ENCODE peak calls at places on chromosomes 3 and 15, in nine cellular contexts. I, R, B, S, Q, E, G, U and P are unnamed samples.

GRCh38 chr15:88032787-88033186 is 223.8 kb downstream of the NTRK3 start:
- DNase-seq in I (no peak), R (no peak), B (no peak), S (no peak), Q (no peak), E (no peak), G (no peak), U (no peak), P (no peak)

GRCh38 chr3:122365073-122365472 is 18.0 kb downstream of the MIX23 start:
- DNase-seq in I (no peak), R (no peak), B (no peak), S (no peak), Q (no peak), E (no peak), G (no peak), U (no peak), P (no peak)

GRCh38 chr3:112289011-112289410 is 5.0 kb downstream of the SLC9C1 start:
- DNase-seq in I (no peak), R (no peak), B (no peak), S (no peak), Q (no peak), E (no peak), G (no peak), U (no peak), P (no peak)

GRCh38 chr3:106326941-106327765 is 458.3 kb upstream of the CBLB start:
- DNase-seq in I (no peak), R (no peak), B (no peak), S (no peak), Q (no peak), E (no peak), G (no peak), U (no peak), P (no peak)

GRCh38 chr15:83278191-83278590 is 6.3 kb downstream of the BNC1 start:
- DNase-seq in I (no peak), R (no peak), B (no peak), S (no peak), Q (no peak), E (no peak), G (no peak), U (no peak), P (no peak)

GRCh38 chr15:77569647-77570186 is 63.0 kb downstream of the LINGO1 start:
- DNase-seq in I (no peak), R (no peak), B (no peak), S (no peak), Q (no peak), E (no peak), G (no peak), U (no peak), P (no peak)

GRCh38 chr15:92638291-92638708 is 17.3 kb downstream of the FAM174B start:
- DNase-seq in I (no peak), R (no peak), B (no peak), S (no peak), Q (no peak), E (no peak), G (no peak), U (no peak), P (no peak)

GRCh38 chr3:106323586-106323985 is 454.8 kb upstream of the CBLB start:
- DNase-seq in I (no peak), R (no peak), B (no peak), S (no peak), Q (no peak), E (no peak), G (no peak), U (no peak), P (no peak)

GRCh38 chr15:96276438-96277210 is 53.9 kb upstream of the NR2F2 start:
- DNase-seq in I (no peak), R (no peak), B (no peak), S (no peak), Q (no peak), E (no peak), G (no peak), U (no peak), P (no peak)

GRCh38 chr3:24174637-24175036 is 229.6 kb downstream of the NR1D2 start:
- DNase-seq in I (no peak), R (no peak), B (no peak), S (no peak), Q (no peak), E (no peak), G (no peak), U (no peak), P (no peak)

GRCh38 chr15:70853270-70853854 is 595 bp downstream of the LARP6 start:
- DNase-seq in I (peak; percentile 86), R (no peak), B (no peak), S (peak; percentile 65), Q (peak; percentile 36), E (peak; percentile 39), G (no peak), U (no peak), P (peak; percentile 80)

GRCh38 chr3:16477054-16477453 is 36.4 kb downstream of the RFTN1 start:
- DNase-seq in I (no peak), R (no peak), B (no peak), S (no peak), Q (no peak), E (no peak), G (no peak), U (no peak), P (no peak)

GRCh38 chr15:35998637-35999036 is 452.7 kb upstream of the DPH6 start:
- DNase-seq in I (no peak), R (no peak), B (no peak), S (no peak), Q (no peak), E (no peak), G (no peak), U (no peak), P (no peak)

GRCh38 chr15:90471769-90472168 is 58.0 kb upstream of the CRTC3 start:
- DNase-seq in I (no peak), R (no peak), B (no peak), S (no peak), Q (peak; percentile 55), E (no peak), G (no peak), U (no peak), P (no peak)

GRCh38 chr3:184155644-184156521 is 706 bp downstream of the DVL3 start:
- DNase-seq in I (peak; percentile 80), R (peak; percentile 30), B (no peak), S (peak; percentile 72), Q (peak; percentile 61), E (no peak), G (peak; percentile 41), U (peak; percentile 24), P (peak; percentile 89)